ENCODE peak calls at places on chromosomes 6 and 20, in ten cellular contexts. N is retinal pigment epithelial cell, K is fibroblast of lung, D is uterus, H is astrocyte of the spinal cord, W is substantia nigra, Y is endothelial cell, Q is SK-N-DZ, G is B cell, C is GM06990. S is an unnamed sample.
A peak's percentile ranks its signal among the peaks of the same experiment; 100 is the strongest.

GRCh38 chr6:132937466-132937906 is 123.1 kb downstream of the RPS12 start:
- DNase-seq in H (peak; percentile 53), N (no peak), G (peak; percentile 4), K (peak; percentile 58), C (no peak), D (no peak), Y (peak; percentile 60), W (no peak), Q (peak; percentile 67), S (peak; percentile 32)

GRCh38 chr6:34232901-34233300 is 3.8 kb upstream of the HMGA1 start:
- DNase-seq in N (no peak), W (no peak), K (no peak), H (peak; percentile 39), C (no peak), G (no peak), Y (no peak), Q (no peak), D (no peak), S (no peak)

GRCh38 chr20:41150664-41151063 is 13.3 kb downstream of the PLCG1 start:
- DNase-seq in K (no peak), C (no peak), H (no peak), D (no peak), G (peak; percentile 31), Y (peak; percentile 61), Q (no peak), N (no peak), W (no peak), S (no peak)

GRCh38 chr20:47318596-47319516 is 37.6 kb downstream of the ZMYND8 start:
- DNase-seq in G (no peak), H (peak; percentile 82), K (peak; percentile 89), D (peak; percentile 81), Y (peak; percentile 46), C (no peak), Q (no peak), N (no peak), W (peak; percentile 38), S (peak; percentile 83)

GRCh38 chr6:54390362-54390761 is 82.1 kb downstream of the TINAG start:
- DNase-seq in D (no peak), K (no peak), C (no peak), Y (no peak), G (no peak), Q (no peak), N (no peak), W (no peak), H (no peak), S (no peak)

GRCh38 chr6:13668291-13668928 is 43.2 kb downstream of the RANBP9 start:
- DNase-seq in W (no peak), G (no peak), Y (no peak), D (no peak), C (peak; percentile 35), Q (no peak), H (no peak), K (no peak), N (no peak), S (no peak)

GRCh38 chr6:166604911-166605310 is 18.4 kb upstream of the RAMACL start:
- DNase-seq in W (no peak), K (no peak), Q (no peak), Y (no peak), C (no peak), G (no peak), D (no peak), N (no peak), H (no peak), S (no peak)

GRCh38 chr20:51360451-51361230 is 181.9 kb downstream of the NFATC2 start:
- DNase-seq in D (no peak), W (no peak), K (peak; percentile 98), Q (no peak), H (peak; percentile 100), C (no peak), N (peak; percentile 86), G (no peak), Y (no peak), S (no peak)

GRCh38 chr6:28585335-28585734 is 59.7 kb downstream of the GPX5 start:
- DNase-seq in G (no peak), H (peak; percentile 28), N (no peak), K (peak; percentile 61), Q (no peak), W (no peak), D (no peak), C (no peak), Y (no peak), S (no peak)

GRCh38 chr20:33233129-33233774 is 2.5 kb upstream of the BPIFA1 start:
- DNase-seq in H (no peak), Q (no peak), K (no peak), Y (peak; percentile 17), G (no peak), C (no peak), N (no peak), W (no peak), D (no peak), S (no peak)

GRCh38 chr6:72547020-72547419 is 74.8 kb upstream of the KCNQ5 start:
- DNase-seq in N (no peak), D (no peak), W (no peak), Q (no peak), K (no peak), Y (no peak), C (no peak), H (no peak), G (no peak), S (no peak)

GRCh38 chr6:150598858-150599198 is 857 bp upstream of the PLEKHG1 start:
- DNase-seq in W (no peak), Q (no peak), C (no peak), D (no peak), N (no peak), Y (no peak), G (no peak), K (no peak), H (no peak), S (no peak)

S was measured in left ventricle myocardium superior.